ENCODE peak calls at places on chromosomes 5 and 9, in four cellular contexts. M is HEK293T, W is K562, N is GM12878. P is an unnamed sample.

GRCh38 chr5:77312411-77312810 is 101.9 kb downstream of the PDE8B start:
- DNase-seq in M (no peak), W (no peak), N (no peak), P (no peak)

GRCh38 chr5:134570886-134571285 is 45.4 kb downstream of the JADE2 start:
- DNase-seq in M (no peak), W (no peak), N (no peak), P (no peak)

GRCh38 chr9:89943309-89943708 is 338.5 kb downstream of the GADD45G start:
- DNase-seq in M (no peak), W (no peak), N (no peak), P (no peak)

GRCh38 chr5:923473-923873 is 30.8 kb downstream of the TRIP13 start:
- DNase-seq in M (peak), W (peak), N (no peak), P (peak)

GRCh38 chr5:173094012-173094661 is 38.0 kb downstream of the CREBRF start:
- DNase-seq in M (no peak), W (no peak), N (no peak), P (peak)

GRCh38 chr9:136339173-136339957 is 12.0 kb downstream of the GPSM1 start:
- DNase-seq in M (peak), W (peak), N (no peak), P (peak)

GRCh38 chr9:71685394-71685793 is 82.9 kb downstream of the CEMIP2 start:
- DNase-seq in M (no peak), W (no peak), N (no peak), P (no peak)

GRCh38 chr5:95884511-95884910 is 62.0 kb upstream of the GLRX start:
- DNase-seq in M (no peak), W (peak), N (no peak), P (no peak)

GRCh38 chr5:136011427-136012001 is 17.3 kb upstream of the TGFBI start:
- DNase-seq in M (no peak), W (no peak), N (no peak), P (no peak)

GRCh38 chr9:108813951-108814601 is 41.7 kb downstream of the ACTL7B start:
- DNase-seq in M (no peak), W (no peak), N (no peak), P (peak)

GRCh38 chr5:61450880-61451279 is 118.8 kb downstream of the ZSWIM6 start:
- DNase-seq in M (peak), W (no peak), N (no peak), P (no peak)

GRCh38 chr5:82570-82969 is 9.4 kb upstream of the PLEKHG4B start:
- DNase-seq in M (no peak), W (no peak), N (no peak), P (no peak)

GRCh38 chr5:134592141-134592746 is 40.4 kb downstream of the SAR1B start:
- DNase-seq in M (no peak), W (no peak), N (no peak), P (no peak)

GRCh38 chr5:123351315-123351714 is 71.9 kb downstream of the CEP120 start:
- DNase-seq in M (no peak), W (no peak), N (no peak), P (no peak)

GRCh38 chr9:89178162-89179120 is at the start of gene SHC3:
- DNase-seq in M (no peak), W (no peak), N (no peak), P (no peak)

GRCh38 chr9:131657456-131657855 is 82.4 kb downstream of the RAPGEF1 start:
- DNase-seq in M (no peak), W (no peak), N (no peak), P (no peak)

GRCh38 chr9:134356496-134357470 is 30.5 kb downstream of the RXRA start:
- DNase-seq in M (no peak), W (peak), N (no peak), P (no peak)

GRCh38 chr5:9445989-9446388 is 99.9 kb downstream of the SEMA5A start:
- DNase-seq in M (no peak), W (no peak), N (no peak), P (no peak)

GRCh38 chr5:157977957-157978505 is 119.1 kb upstream of the CLINT1 start:
- DNase-seq in M (no peak), W (no peak), N (no peak), P (no peak)

GRCh38 chr9:97895695-97896332 is 26.5 kb downstream of the TRMO start:
- DNase-seq in M (peak), W (peak), N (no peak), P (peak)
- TF ChIP-seq TARDBP in M (no peak), W (no peak), N (no peak), P (no peak)

GRCh38 chr9:129323999-129324553 is 146.0 kb upstream of the IER5L start:
- DNase-seq in M (no peak), W (no peak), N (no peak), P (peak)
- TF ChIP-seq TARDBP in M (no peak), W (no peak), N (no peak), P (peak)

GRCh38 chr9:68867066-68867465 is 146.8 kb downstream of the PRKACG start:
- DNase-seq in M (no peak), W (no peak), N (no peak), P (no peak)

GRCh38 chr9:68870049-68870448 is 143.9 kb downstream of the PRKACG start:
- DNase-seq in M (no peak), W (no peak), N (no peak), P (no peak)

GRCh38 chr9:68873179-68873578 is 140.7 kb downstream of the PRKACG start:
- DNase-seq in M (no peak), W (no peak), N (no peak), P (no peak)

GRCh38 chr9:68872026-68872501 is 141.8 kb downstream of the PRKACG start:
- DNase-seq in M (no peak), W (no peak), N (no peak), P (no peak)

DNA sequence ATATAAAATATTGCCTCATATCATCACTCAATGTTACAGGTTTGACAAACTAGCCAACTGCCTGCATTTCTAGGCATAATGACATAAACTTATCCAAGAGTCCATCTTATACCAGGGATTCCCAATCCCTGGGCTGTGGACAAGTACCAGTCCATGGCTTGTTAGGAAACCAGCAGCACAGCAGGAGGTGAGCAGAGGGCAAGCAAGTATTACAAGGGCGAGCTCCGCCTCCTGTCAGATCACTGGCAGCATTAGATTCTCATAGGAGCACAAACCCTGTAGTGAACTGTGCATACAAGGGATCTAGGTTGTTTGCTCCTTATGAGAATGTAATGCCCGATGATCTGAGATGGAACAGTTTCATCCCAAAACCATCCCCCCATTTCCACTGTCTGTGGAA is 144.9 kb downstream of the PRKACG start:
- DNase-seq in M (no peak), W (no peak), N (no peak), P (no peak)
- TF ChIP-seq TARDBP in M (no peak), W (no peak), N (no peak), P (no peak)

GRCh38 chr5:132177691-132178149 is 49.9 kb downstream of the P4HA2 start:
- DNase-seq in M (no peak), W (peak), N (no peak), P (no peak)

GRCh38 chr5:132181011-132181629 is 46.5 kb downstream of the P4HA2 start:
- DNase-seq in M (no peak), W (peak), N (no peak), P (no peak)

GRCh38 chr5:132179410-132179809 is 48.2 kb downstream of the P4HA2 start:
- DNase-seq in M (no peak), W (no peak), N (no peak), P (no peak)

GRCh38 chr5:132182366-132183040 is 45.1 kb downstream of the P4HA2 start:
- DNase-seq in M (no peak), W (no peak), N (no peak), P (no peak)

DNA sequence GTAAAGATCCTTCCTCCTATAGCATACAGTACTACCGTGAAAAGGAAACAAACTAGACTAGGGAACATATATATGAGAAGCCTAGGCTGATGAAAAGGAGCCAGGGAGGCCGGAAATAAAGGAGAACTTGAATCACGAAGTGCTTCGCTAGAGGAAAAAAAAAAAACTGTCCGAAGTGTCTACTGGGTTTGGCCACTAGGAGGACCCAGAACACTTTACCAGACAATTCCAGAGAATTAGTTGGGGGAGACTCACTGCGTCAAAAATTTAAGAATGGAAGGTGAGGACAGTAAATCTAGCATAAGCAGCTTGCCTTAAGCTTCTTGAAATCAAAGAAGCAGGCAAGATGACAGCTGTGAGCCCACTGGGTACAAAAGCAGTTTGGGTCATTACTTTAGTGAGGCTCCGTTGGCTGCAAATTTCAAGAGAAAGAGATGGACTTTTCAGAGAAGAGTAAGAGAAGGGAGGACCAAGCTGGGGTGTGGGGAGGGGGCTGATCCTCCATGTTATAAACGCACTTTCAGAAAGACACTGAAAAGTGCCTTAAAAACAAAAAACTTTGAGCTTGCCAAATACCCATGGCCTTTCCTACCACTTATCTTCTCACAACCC is 47.4 kb downstream of the P4HA2 start:
- DNase-seq in M (peak), W (peak), N (no peak), P (peak)
- TF ChIP-seq TARDBP in M (no peak), W (no peak), N (no peak), P (no peak)

DNA sequence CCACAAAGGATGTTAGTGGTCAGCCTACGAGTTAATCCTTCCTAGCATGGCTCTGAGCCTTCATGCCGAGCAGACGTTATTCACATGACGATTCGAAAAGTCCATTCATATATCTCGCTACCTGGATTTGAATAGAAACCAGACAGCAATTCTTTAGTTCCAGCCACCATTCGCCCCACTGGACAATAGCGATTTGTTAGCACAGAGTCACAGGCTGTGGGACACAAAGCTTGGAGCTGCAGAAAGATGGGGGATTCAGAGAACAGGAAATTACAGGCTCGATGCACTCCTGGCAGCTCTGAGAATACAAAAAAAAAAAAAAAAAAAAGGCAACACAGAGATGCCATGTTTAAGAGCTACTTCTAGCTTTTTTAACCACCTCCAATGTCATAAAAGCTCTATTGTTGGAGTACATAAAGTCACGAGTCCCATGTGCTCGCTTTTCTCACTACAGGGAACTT is 110.7 kb downstream of the NR6A1 start:
- DNase-seq in M (peak), W (peak), N (peak), P (peak)
- TF ChIP-seq TARDBP in M (no peak), W (no peak), N (no peak), P (no peak)

DNA sequence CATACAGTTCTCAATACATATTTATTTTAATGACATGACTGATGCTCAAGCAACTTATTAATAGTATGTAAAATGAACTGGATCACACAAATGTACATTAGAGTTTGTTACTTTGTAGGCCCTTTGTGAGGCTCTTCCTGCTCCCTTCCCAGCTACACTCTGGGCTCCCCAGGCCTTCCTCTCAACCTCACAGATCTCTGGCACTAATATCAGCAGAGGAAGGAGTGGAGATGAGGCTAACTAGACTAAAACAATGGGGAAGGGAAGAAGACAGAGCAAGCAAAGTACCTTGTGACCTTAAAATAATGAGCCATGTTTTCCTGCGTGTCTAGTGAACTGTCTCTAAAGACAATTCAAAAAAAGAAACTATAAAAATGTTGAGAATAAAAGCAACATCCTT is 30.3 kb upstream of the TEK start:
- DNase-seq in M (no peak), W (no peak), N (no peak), P (no peak)
- TF ChIP-seq TARDBP in M (no peak), W (no peak), N (no peak), P (no peak)

DNA sequence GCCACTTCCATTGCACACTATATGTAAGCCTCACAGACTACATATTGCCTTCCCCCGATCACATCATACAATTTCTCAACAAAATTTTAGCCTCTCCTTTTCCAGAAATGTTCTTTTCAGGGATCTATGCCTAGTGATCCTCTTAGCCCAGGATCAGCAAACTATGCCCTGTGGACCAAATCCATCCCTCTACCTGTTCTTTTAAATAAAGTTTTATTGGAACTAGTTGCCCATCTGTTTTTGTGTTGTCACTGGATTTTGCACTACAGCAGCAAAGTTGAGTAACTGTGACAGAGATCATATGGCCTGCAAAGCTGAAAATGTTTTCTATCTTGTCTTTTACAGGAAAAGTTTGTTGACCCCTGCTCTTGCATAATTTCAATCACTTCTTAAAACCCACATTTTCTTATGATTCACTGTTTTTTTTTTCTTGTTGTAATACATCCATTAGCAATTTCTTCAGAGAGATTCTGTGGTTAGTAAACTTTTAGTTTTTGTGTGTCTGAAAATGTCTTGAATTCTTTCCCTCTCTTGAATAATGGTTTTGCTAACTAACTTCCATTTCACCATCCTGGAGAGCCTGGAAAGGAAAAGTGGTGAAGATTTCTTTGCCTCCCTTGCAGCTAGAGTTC is 7.1 kb downstream of the TXNDC8 start:
- DNase-seq in M (no peak), W (no peak), N (no peak), P (no peak)
- TF ChIP-seq TARDBP in M (no peak), W (no peak), N (no peak), P (no peak)

DNA sequence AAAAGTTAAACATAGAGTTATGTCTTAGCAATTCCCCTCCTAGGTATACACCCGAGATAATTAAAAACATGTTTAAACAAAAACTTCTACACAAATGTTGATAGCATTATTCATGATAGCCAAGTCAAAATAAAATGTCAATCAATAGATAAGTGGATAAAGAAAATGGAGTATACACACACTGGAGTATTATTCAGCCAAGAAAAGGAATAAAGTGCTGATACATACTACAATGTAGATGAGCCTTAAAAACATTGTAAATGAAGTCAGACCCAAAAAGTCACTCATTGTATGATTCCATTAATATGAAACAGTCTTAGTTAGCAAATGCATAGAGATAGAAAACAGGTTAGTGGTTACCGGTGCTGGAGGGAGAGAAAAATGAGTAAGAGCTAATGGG is 34.3 kb upstream of the SHB start:
- DNase-seq in M (no peak), W (no peak), N (no peak), P (no peak)
- TF ChIP-seq TARDBP in M (no peak), W (no peak), N (no peak), P (no peak)

GRCh38 chr5:141617682-141618029 is 1.1 kb downstream of the DIAPH1 start:
- DNase-seq in M (peak), W (no peak), N (no peak), P (no peak)

GRCh38 chr5:141618030-141618803 is 583 bp downstream of the DIAPH1 start:
- DNase-seq in M (peak), W (peak), N (no peak), P (peak)

GRCh38 chr5:141617128-141617527 is 1.7 kb downstream of the DIAPH1 start:
- DNase-seq in M (no peak), W (peak), N (no peak), P (no peak)

GRCh38 chr5:141613344-141613743 is 5.5 kb downstream of the DIAPH1 start:
- DNase-seq in M (no peak), W (no peak), N (no peak), P (no peak)

DNA sequence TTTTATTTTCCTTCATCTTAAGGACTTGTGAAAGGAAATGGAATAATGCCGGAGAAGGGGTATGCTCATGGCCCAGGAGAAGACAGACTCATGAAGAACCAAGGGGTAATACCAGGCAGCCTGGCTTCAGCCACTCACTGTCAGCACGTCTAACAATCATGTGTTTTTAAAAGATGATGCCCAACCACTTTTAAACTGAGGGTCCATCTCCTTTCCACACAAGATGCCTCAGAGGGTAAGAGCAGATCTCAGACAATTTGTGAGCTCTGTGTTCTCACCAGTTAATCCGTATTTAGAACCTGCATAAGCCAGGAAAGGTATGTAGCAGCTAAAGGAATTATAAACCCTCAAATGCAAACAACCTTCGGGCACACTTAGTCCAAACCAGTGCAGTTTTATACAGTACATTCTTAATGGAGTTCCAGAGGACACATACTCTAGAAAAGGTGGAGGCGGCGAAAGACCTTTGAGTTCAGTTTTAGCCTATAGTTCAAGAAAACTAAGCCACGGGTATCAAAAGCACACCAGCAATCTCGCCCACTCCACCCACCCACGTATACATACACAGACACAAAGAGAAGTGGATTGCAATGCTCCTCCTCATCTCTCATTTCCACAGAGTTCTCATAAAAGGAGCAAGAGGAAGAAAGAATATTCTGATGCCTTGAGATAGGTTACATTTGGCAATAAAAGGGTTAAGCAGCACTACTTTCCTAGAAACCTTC is 2.6 kb downstream of the DIAPH1 start:
- DNase-seq in M (no peak), W (no peak), N (no peak), P (no peak)
- TF ChIP-seq TARDBP in M (no peak), W (no peak), N (no peak), P (no peak)

P was measured in HepG2.